ENCODE peak calls at places on chromosomes 12 and 14, in seven cellular contexts. One of them, this sample, is unnamed.

GRCh38 chr12:116582610-116583009 is 23.4 kb downstream of the MAP1LC3B2 start:
- DNase-seq in NCI-H1105: no peak
- DNase-seq in IMR-90: peak
- DNase-seq in NCI-H1048: no peak
- DNase-seq in stimulated activated naive B cell treated with anti-CD40 and anti-IgM and Interleukin-4, amounts not matched to agents 10 μg/mL and 1 μg/mL and 100 μg/mL, for 72 hours: no peak
- DNase-seq in sciatic nerve: no peak
- DNase-seq in GM20000: no peak
- DNase-seq in this sample: no peak

GRCh38 chr12:57085999-57086950 is 2.6 kb upstream of the NAB2 start:
- DNase-seq in NCI-H1105: peak
- DNase-seq in IMR-90: peak
- DNase-seq in NCI-H1048: no peak
- DNase-seq in stimulated activated naive B cell treated with anti-CD40 and anti-IgM and Interleukin-4, amounts not matched to agents 10 μg/mL and 1 μg/mL and 100 μg/mL, for 72 hours: no peak
- DNase-seq in sciatic nerve: peak
- DNase-seq in GM20000: peak
- DNase-seq in this sample: peak

GRCh38 chr14:71267691-71268090 is 360.4 kb downstream of the PCNX1 start:
- DNase-seq in NCI-H1105: no peak
- DNase-seq in IMR-90: peak
- DNase-seq in NCI-H1048: no peak
- DNase-seq in stimulated activated naive B cell treated with anti-CD40 and anti-IgM and Interleukin-4, amounts not matched to agents 10 μg/mL and 1 μg/mL and 100 μg/mL, for 72 hours: no peak
- DNase-seq in sciatic nerve: no peak
- DNase-seq in GM20000: no peak
- DNase-seq in this sample: peak

GRCh38 chr12:64801381-64801780 is 23.1 kb upstream of the TBC1D30 start:
- DNase-seq in NCI-H1105: no peak
- DNase-seq in IMR-90: no peak
- DNase-seq in NCI-H1048: no peak
- DNase-seq in stimulated activated naive B cell treated with anti-CD40 and anti-IgM and Interleukin-4, amounts not matched to agents 10 μg/mL and 1 μg/mL and 100 μg/mL, for 72 hours: no peak
- DNase-seq in sciatic nerve: no peak
- DNase-seq in GM20000: no peak
- DNase-seq in this sample: no peak

GRCh38 chr12:78208106-78208505 is 377.4 kb downstream of the NAV3 start:
- DNase-seq in NCI-H1105: no peak
- DNase-seq in IMR-90: peak
- DNase-seq in NCI-H1048: no peak
- DNase-seq in stimulated activated naive B cell treated with anti-CD40 and anti-IgM and Interleukin-4, amounts not matched to agents 10 μg/mL and 1 μg/mL and 100 μg/mL, for 72 hours: no peak
- DNase-seq in sciatic nerve: no peak
- DNase-seq in GM20000: no peak
- DNase-seq in this sample: no peak

GRCh38 chr12:542290-543113 is 82.8 kb downstream of the B4GALNT3 start:
- DNase-seq in NCI-H1105: no peak
- DNase-seq in IMR-90: no peak
- DNase-seq in NCI-H1048: no peak
- DNase-seq in stimulated activated naive B cell treated with anti-CD40 and anti-IgM and Interleukin-4, amounts not matched to agents 10 μg/mL and 1 μg/mL and 100 μg/mL, for 72 hours: no peak
- DNase-seq in sciatic nerve: no peak
- DNase-seq in GM20000: no peak
- DNase-seq in this sample: no peak

GRCh38 chr12:45730116-45730841 is 773 bp downstream of the ARID2 start:
- DNase-seq in NCI-H1105: peak
- DNase-seq in IMR-90: peak
- DNase-seq in NCI-H1048: no peak
- DNase-seq in stimulated activated naive B cell treated with anti-CD40 and anti-IgM and Interleukin-4, amounts not matched to agents 10 μg/mL and 1 μg/mL and 100 μg/mL, for 72 hours: peak
- DNase-seq in sciatic nerve: peak
- DNase-seq in GM20000: peak
- DNase-seq in this sample: peak

GRCh38 chr12:25585021-25585523 is 32.0 kb upstream of the LMNTD1 start:
- DNase-seq in NCI-H1105: peak
- DNase-seq in IMR-90: peak
- DNase-seq in NCI-H1048: no peak
- DNase-seq in stimulated activated naive B cell treated with anti-CD40 and anti-IgM and Interleukin-4, amounts not matched to agents 10 μg/mL and 1 μg/mL and 100 μg/mL, for 72 hours: no peak
- DNase-seq in sciatic nerve: no peak
- DNase-seq in GM20000: no peak
- DNase-seq in this sample: peak

GRCh38 chr12:54415223-54415929 is 3.7 kb downstream of the ITGA5 start:
- DNase-seq in NCI-H1105: no peak
- DNase-seq in IMR-90: no peak
- DNase-seq in NCI-H1048: no peak
- DNase-seq in stimulated activated naive B cell treated with anti-CD40 and anti-IgM and Interleukin-4, amounts not matched to agents 10 μg/mL and 1 μg/mL and 100 μg/mL, for 72 hours: no peak
- DNase-seq in sciatic nerve: no peak
- DNase-seq in GM20000: no peak
- DNase-seq in this sample: no peak

GRCh38 chr14:90839024-90839888 is 23.0 kb upstream of the TTC7B start:
- DNase-seq in NCI-H1105: no peak
- DNase-seq in IMR-90: peak
- DNase-seq in NCI-H1048: no peak
- DNase-seq in stimulated activated naive B cell treated with anti-CD40 and anti-IgM and Interleukin-4, amounts not matched to agents 10 μg/mL and 1 μg/mL and 100 μg/mL, for 72 hours: no peak
- DNase-seq in sciatic nerve: peak
- DNase-seq in GM20000: no peak
- DNase-seq in this sample: peak